ENCODE peak calls at places on chromosomes 6 and 20, in seven cellular contexts. L is pancreas; P is activated CD8-positive, alpha-beta memory T cell treated with anti-CD3 and anti-CD28 coated beads, Interleukin-2, amount 10 ng/mL, durations not matched to agents 7 days and 5 days; M is hepatocyte; X is adipocyte; Y is IMR-90; T is amygdala. Z is an unnamed sample.

GRCh38 chr6:94769197-94769596 is 808.1 kb upstream of the MANEA start:
- DNase-seq in M (no peak), X (no peak), Y (no peak), T (no peak), L (no peak), P (no peak), Z (no peak)

GRCh38 chr6:85660181-85660611 is 17.5 kb upstream of the SYNCRIP start:
- DNase-seq in T (no peak), X (peak; percentile 90), P (no peak), L (no peak), M (peak; percentile 39), Y (peak; percentile 98), Z (no peak)

GRCh38 chr6:90646936-90647335 is 60.1 kb upstream of the MAP3K7 start:
- DNase-seq in X (no peak), T (no peak), P (no peak), M (no peak), Y (peak; percentile 11), L (no peak), Z (no peak)

GRCh38 chr6:23414204-23414501 is 711.9 kb upstream of the NRSN1 start:
- DNase-seq in P (no peak), L (no peak), T (no peak), Y (peak; percentile 92), M (peak; percentile 53), X (peak; percentile 89), Z (no peak)

GRCh38 chr6:163226836-163227485 is 187.6 kb upstream of the QKI start:
- DNase-seq in P (no peak), M (no peak), T (no peak), Y (no peak), X (no peak), L (no peak), Z (no peak)

GRCh38 chr20:36367370-36367745 is 61.2 kb downstream of the DLGAP4 start:
- DNase-seq in Y (no peak), P (no peak), M (no peak), X (no peak), L (no peak), T (no peak), Z (no peak)

GRCh38 chr6:147941143-147941542 is 401.5 kb upstream of the SASH1 start:
- DNase-seq in M (no peak), P (no peak), Y (no peak), L (no peak), X (peak; percentile 66), T (no peak), Z (no peak)

GRCh38 chr20:58515240-58516212 is at the start of gene APCDD1L:
- DNase-seq in X (peak; percentile 81), Y (peak; percentile 69), T (no peak), L (no peak), M (no peak), P (no peak), Z (no peak)

GRCh38 chr6:3227363-3228045 is at the start of gene TUBB2B:
- DNase-seq in T (peak; percentile 68), P (no peak), M (peak; percentile 90), X (peak; percentile 82), L (no peak), Y (peak; percentile 37), Z (peak; percentile 92)

GRCh38 chr6:147567141-147567805 is 58.8 kb downstream of the SAMD5 start:
- DNase-seq in P (no peak), T (no peak), L (no peak), Y (no peak), M (no peak), X (peak; percentile 35), Z (no peak)

GRCh38 chr6:25596928-25597818 is 54.8 kb upstream of the SCGN start:
- DNase-seq in P (no peak), Y (peak; percentile 1), T (no peak), X (no peak), L (no peak), M (no peak), Z (no peak)

Z was measured in osteocyte.